ENCODE peak calls at places on chromosomes 3 and 15, in four cellular contexts. U is WERI-Rb-1, X is OCI-LY7, V is ovary. A is an unnamed sample.
A peak's percentile ranks its signal among the peaks of the same experiment; 100 is the strongest.

GRCh38 chr3:158743280-158743663 is 11.0 kb upstream of the RARRES1 start:
- DNase-seq in U (no peak), X (no peak), V (no peak), A (no peak)

GRCh38 chr15:64507293-64507802 is 47.0 kb downstream of the ZNF609 start:
- DNase-seq in U (peak; percentile 80), X (peak; percentile 62), V (peak; percentile 84), A (no peak)

GRCh38 chr15:93829115-93829849 is 402.1 kb upstream of the MCTP2 start:
- DNase-seq in U (no peak), X (no peak), V (no peak), A (no peak)

GRCh38 chr3:65490132-65490531 is 548.6 kb downstream of the MAGI1 start:
- DNase-seq in U (no peak), X (no peak), V (no peak), A (no peak)

GRCh38 chr15:99961011-99961441 is 227.8 kb upstream of the LYSMD4 start:
- DNase-seq in U (no peak), X (no peak), V (peak; percentile 13), A (no peak)

GRCh38 chr3:184259878-184260570 is 1.3 kb downstream of the CAMK2N2 start:
- DNase-seq in U (no peak), X (no peak), V (peak; percentile 30), A (no peak)

GRCh38 chr3:113193298-113193697 is 18.1 kb upstream of the BOC start:
- DNase-seq in U (peak; percentile 21), X (no peak), V (no peak), A (no peak)

GRCh38 chr3:61813656-61814055 is 252.3 kb downstream of the PTPRG start:
- DNase-seq in U (no peak), X (no peak), V (no peak), A (no peak)

GRCh38 chr3:25783661-25784512 is 644 bp upstream of the NGLY1 start:
- DNase-seq in U (peak; percentile 72), X (peak; percentile 73), V (peak; percentile 61), A (no peak)

GRCh38 chr3:164452707-164453106 is 625.6 kb downstream of the SI start:
- DNase-seq in U (no peak), X (no peak), V (no peak), A (no peak)

GRCh38 chr15:31892513-31892912 is 137.8 kb upstream of the CHRNA7 start:
- DNase-seq in U (no peak), X (no peak), V (no peak), A (no peak)

GRCh38 chr3:144429719-144430121 is 458.1 kb downstream of the DIPK2A start:
- DNase-seq in U (no peak), X (no peak), V (no peak), A (no peak)

GRCh38 chr3:184531580-184532290 is 29.9 kb upstream of the EPHB3 start:
- DNase-seq in U (no peak), X (no peak), V (no peak), A (no peak)

GRCh38 chr15:81484076-81484475 is 110.1 kb upstream of the TMC3 start:
- DNase-seq in U (no peak), X (no peak), V (no peak), A (no peak)

GRCh38 chr3:160856450-160856849 is 100.4 kb downstream of the PPM1L start:
- DNase-seq in U (no peak), X (no peak), V (no peak), A (no peak)

GRCh38 chr15:36678308-36678707 is 98.9 kb downstream of the CDIN1 start:
- DNase-seq in U (no peak), X (no peak), V (no peak), A (no peak)

GRCh38 chr15:80445300-80446041 is 41.3 kb downstream of the ARNT2 start:
- DNase-seq in U (no peak), X (no peak), V (no peak), A (no peak)

GRCh38 chr15:81312790-81313543 is 11.0 kb downstream of the STARD5 start:
- DNase-seq in U (no peak), X (no peak), V (peak; percentile 89), A (no peak)

GRCh38 chr3:69746119-69746518 is 6.9 kb downstream of the MITF start:
- DNase-seq in U (no peak), X (no peak), V (no peak), A (no peak)

GRCh38 chr15:27392163-27392562 is 421.2 kb downstream of the GABRG3 start:
- DNase-seq in U (no peak), X (no peak), V (no peak), A (no peak)

GRCh38 chr3:146092230-146092629 is 68.8 kb downstream of the PLOD2 start:
- DNase-seq in U (no peak), X (no peak), V (no peak), A (no peak)

GRCh38 chr15:34847598-34847997 is 52.2 kb upstream of the ACTC1 start:
- DNase-seq in U (no peak), X (no peak), V (no peak), A (no peak)

GRCh38 chr15:100902436-100903190 is 16.5 kb upstream of the LRRK1 start:
- DNase-seq in U (no peak), X (peak; percentile 30), V (peak; percentile 89), A (no peak)

GRCh38 chr3:25513642-25514266 is 85.7 kb downstream of the RARB start:
- DNase-seq in U (no peak), X (no peak), V (no peak), A (no peak)

GRCh38 chr3:42226470-42227425 is 39.2 kb downstream of the CCK start:
- DNase-seq in U (no peak), X (peak; percentile 17), V (no peak), A (no peak)

GRCh38 chr3:103112273-103112672 is 677.5 kb downstream of the ZPLD1 start:
- DNase-seq in U (no peak), X (no peak), V (no peak), A (no peak)

GRCh38 chr3:194166682-194167479 is 30.9 kb downstream of the HES1 start:
- DNase-seq in U (peak; percentile 58), X (no peak), V (no peak), A (no peak)

GRCh38 chr15:25186906-25187645 is 232.3 kb downstream of the SNRPN start:
- DNase-seq in U (no peak), X (no peak), V (no peak), A (no peak)

GRCh38 chr15:44501768-44502366 is 35.1 kb upstream of the EIF3J start:
- DNase-seq in U (no peak), X (peak; percentile 42), V (no peak), A (no peak)

GRCh38 chr3:55362206-55362960 is 124.7 kb downstream of the WNT5A start:
- DNase-seq in U (no peak), X (no peak), V (no peak), A (no peak)
- H3K27ac ChIP-seq in U (no peak overlapping the region), X (no peak overlapping the region), V (no peak overlapping the region), A (no peak overlapping the region)

GRCh38 chr15:82624438-82624837 is 22.7 kb downstream of the CPEB1 start:
- DNase-seq in U (no peak), X (no peak), V (no peak), A (no peak)
- H3K4me3 ChIP-seq in U (no peak overlapping the region), X (no peak overlapping the region), V (no peak overlapping the region), A (no peak overlapping the region)

DNA sequence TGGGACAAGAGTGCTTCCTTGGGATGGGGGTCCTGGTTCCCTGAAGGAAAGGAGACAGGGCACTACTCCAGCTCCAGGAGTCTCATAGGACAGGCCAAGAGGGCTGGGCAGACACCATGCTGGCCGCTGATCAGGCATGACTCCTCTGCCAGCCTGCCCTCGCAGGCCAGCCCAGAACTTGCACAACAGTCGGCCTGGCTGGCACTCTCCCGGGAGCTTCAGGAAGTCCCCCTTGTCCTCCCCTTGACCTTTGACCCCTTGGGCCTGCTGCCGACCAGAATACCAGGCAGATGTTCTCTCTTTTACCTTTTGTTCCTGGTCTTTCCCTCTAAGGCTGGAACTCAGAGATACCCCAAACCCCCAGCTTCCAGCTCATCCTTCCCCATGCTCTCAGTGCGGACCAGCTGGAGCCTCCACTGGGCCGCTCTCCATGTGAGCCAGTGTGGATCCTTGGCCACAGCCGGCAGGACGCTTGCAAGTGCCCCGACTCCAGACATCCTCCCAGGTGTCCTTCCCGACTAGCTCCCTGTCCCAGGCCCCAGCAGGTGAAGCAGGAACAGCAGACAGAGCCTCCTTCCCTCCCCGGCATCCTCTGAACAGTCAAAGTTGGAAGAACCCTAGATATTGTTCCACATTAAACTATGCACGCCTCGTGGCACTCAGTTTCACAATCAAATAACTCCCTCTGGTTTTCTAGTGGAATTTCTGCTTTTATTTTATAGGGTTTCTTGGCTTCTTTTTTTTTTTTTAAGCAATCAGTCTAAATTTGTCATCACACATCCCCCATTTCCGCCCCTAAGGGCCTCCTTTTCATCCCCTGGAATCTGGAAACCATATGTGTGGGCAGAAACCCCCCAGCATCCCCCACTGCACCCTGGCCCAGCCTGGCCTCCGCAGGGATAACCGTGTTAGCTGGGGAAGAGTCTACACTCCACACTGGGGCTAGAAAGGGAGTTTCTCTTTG is 15.7 kb downstream of the VPS18 start:
- DNase-seq in U (no peak), X (no peak), V (no peak), A (no peak)
- H3K27ac ChIP-seq in U (peak overlapping the region; percentile 87), X (no peak overlapping the region), V (no peak overlapping the region), A (no peak overlapping the region)

GRCh38 chr3:30724863-30725262 is 118.5 kb downstream of the TGFBR2 start:
- DNase-seq in U (no peak), X (no peak), V (no peak), A (no peak)
- H3K4me3 ChIP-seq in U (no peak overlapping the region), X (no peak overlapping the region), V (no peak overlapping the region), A (no peak overlapping the region)

DNA sequence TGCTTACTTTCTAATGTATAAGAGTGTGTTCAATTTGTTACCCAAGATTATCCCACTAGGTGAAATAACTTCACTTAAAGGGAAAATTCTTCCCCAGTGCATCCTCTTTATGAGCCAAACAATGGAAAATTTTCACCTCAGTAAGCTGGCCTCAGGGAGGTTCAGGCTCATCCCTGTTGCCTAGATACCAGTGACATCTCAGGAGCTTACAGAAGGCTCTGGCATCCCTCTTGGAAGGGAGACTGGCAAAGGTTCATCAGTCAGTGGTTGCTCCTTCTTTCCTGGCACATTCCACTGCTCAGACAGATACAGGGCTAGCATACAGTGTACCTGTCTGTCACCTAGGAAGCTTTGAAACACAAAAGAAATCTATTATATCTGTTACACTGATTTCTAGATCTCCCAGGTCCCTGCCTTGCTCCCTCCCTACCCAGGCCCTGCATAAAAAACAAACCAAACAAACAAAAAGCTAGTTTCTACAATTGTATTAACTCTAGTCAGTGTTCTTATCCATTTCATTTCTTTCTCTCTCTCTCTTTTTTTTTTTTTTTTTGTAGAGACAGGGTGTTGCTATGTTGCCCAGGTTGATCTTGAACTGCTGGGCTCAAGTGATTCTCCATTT is 1.7 kb downstream of the IP6K2 start:
- DNase-seq in U (no peak), X (no peak), V (no peak), A (no peak)
- H3K27ac ChIP-seq in U (no peak overlapping the region), X (no peak overlapping the region), V (no peak overlapping the region), A (peak overlapping the region; percentile 30)

GRCh38 chr3:186775999-186776398 is 7.4 kb upstream of the EIF4A2 start:
- DNase-seq in U (no peak), X (no peak), V (no peak), A (no peak)
- H3K4me3 ChIP-seq in U (no peak overlapping the region), X (no peak overlapping the region), V (no peak overlapping the region), A (no peak overlapping the region)

DNA sequence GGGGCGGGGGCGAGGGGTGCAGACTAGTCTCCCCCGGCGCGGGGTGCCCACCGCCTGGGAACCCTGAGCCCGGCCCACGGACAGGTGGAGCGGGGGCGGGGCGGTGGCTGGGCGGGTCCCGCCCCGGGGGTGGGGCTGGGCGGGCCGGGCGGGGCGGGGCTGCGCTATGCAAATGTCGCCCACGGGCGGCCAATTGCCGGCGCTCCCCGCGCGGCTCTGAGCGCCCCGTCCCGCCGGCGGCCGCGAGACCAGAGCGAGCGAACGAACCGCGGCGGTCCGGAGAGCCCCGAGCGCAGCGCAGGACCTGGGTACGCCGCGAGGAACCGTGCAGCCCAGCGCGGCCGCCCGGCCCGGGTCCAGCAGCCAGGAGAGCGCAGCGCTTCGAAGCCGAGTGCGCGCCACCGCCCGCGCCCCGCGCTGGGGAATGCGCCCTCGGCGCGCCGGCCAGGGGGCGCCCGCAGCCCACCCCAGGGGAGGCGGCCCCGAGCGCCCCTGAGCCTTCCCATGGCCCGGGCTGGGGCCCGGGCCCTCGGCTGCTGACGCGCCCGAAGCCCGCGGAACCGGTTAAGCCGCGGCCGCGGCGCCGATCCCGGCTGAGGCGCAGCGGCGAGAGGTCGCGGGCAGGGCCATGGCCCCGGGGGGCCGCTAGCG is at the start of gene SEMA3F:
- DNase-seq in U (no peak), X (peak; percentile 69), V (peak; percentile 27), A (peak; percentile 75)
- H3K27ac ChIP-seq in U (peak within 1 kb of the TSS; percentile 92), X (no peak within 1 kb of the TSS), V (no peak within 1 kb of the TSS), A (no peak within 1 kb of the TSS)

A was measured in CD4-positive, CD25-positive, alpha-beta regulatory T cell.